ENCODE peak calls at places on chromosomes 4 and X, in nine cellular contexts. One of them, this sample, is unnamed.

GRCh38 chr4:148834804-148835598 is 392.8 kb upstream of the NR3C2 start:
- DNase-seq in IMR-90: peak; percentile 61
- DNase-seq in fibroblast of lung: peak; percentile 51
- DNase-seq in heart right ventricle: no peak
- DNase-seq in uterus: no peak
- DNase-seq in CD8-positive, alpha-beta memory T cell: no peak
- DNase-seq in Karpas-422: no peak
- DNase-seq in mesenchymal stem cell: peak; percentile 8
- DNase-seq in tibial nerve: no peak
- DNase-seq in this sample: no peak

GRCh38 chrX:77693594-77693993 is 92.4 kb downstream of the ATRX start:
- DNase-seq in CD8-positive, alpha-beta memory T cell: no peak
- DNase-seq in fibroblast of lung: no peak
- DNase-seq in heart right ventricle: no peak
- DNase-seq in Karpas-422: no peak
- DNase-seq in IMR-90: no peak
- DNase-seq in mesenchymal stem cell: no peak
- DNase-seq in tibial nerve: no peak
- DNase-seq in uterus: no peak
- DNase-seq in this sample: no peak

GRCh38 chr4:36255575-36255974 is 11.3 kb upstream of the ARAP2 start:
- DNase-seq in heart right ventricle: no peak
- DNase-seq in tibial nerve: no peak
- DNase-seq in Karpas-422: no peak
- DNase-seq in fibroblast of lung: no peak
- DNase-seq in IMR-90: no peak
- DNase-seq in CD8-positive, alpha-beta memory T cell: peak; percentile 46
- DNase-seq in uterus: no peak
- DNase-seq in mesenchymal stem cell: no peak
- DNase-seq in this sample: no peak

GRCh38 chr4:101262683-101263082 is 84.6 kb downstream of the PPP3CA start:
- DNase-seq in tibial nerve: no peak
- DNase-seq in CD8-positive, alpha-beta memory T cell: no peak
- DNase-seq in heart right ventricle: no peak
- DNase-seq in uterus: no peak
- DNase-seq in IMR-90: no peak
- DNase-seq in fibroblast of lung: no peak
- DNase-seq in mesenchymal stem cell: no peak
- DNase-seq in Karpas-422: no peak
- DNase-seq in this sample: no peak

GRCh38 chr4:7068883-7069282 is 1.0 kb upstream of the GRPEL1 start:
- DNase-seq in fibroblast of lung: no peak
- DNase-seq in mesenchymal stem cell: peak; percentile 43
- DNase-seq in IMR-90: no peak
- DNase-seq in heart right ventricle: no peak
- DNase-seq in tibial nerve: no peak
- DNase-seq in CD8-positive, alpha-beta memory T cell: no peak
- DNase-seq in uterus: no peak
- DNase-seq in Karpas-422: peak; percentile 53
- DNase-seq in this sample: no peak

GRCh38 chr4:26005764-26006163 is 91.7 kb downstream of the SMIM20 start:
- DNase-seq in mesenchymal stem cell: no peak
- DNase-seq in tibial nerve: no peak
- DNase-seq in CD8-positive, alpha-beta memory T cell: no peak
- DNase-seq in uterus: no peak
- DNase-seq in IMR-90: no peak
- DNase-seq in fibroblast of lung: no peak
- DNase-seq in Karpas-422: no peak
- DNase-seq in heart right ventricle: no peak
- DNase-seq in this sample: no peak

GRCh38 chr4:145898926-145899531 is 39.6 kb downstream of the ZNF827 start:
- DNase-seq in fibroblast of lung: no peak
- DNase-seq in CD8-positive, alpha-beta memory T cell: no peak
- DNase-seq in Karpas-422: no peak
- DNase-seq in heart right ventricle: no peak
- DNase-seq in tibial nerve: no peak
- DNase-seq in mesenchymal stem cell: no peak
- DNase-seq in IMR-90: no peak
- DNase-seq in uterus: no peak
- DNase-seq in this sample: no peak

GRCh38 chrX:115324194-115324593 is 34.7 kb downstream of the LUZP4 start:
- DNase-seq in CD8-positive, alpha-beta memory T cell: no peak
- DNase-seq in fibroblast of lung: peak; percentile 65
- DNase-seq in uterus: peak; percentile 36
- DNase-seq in mesenchymal stem cell: no peak
- DNase-seq in IMR-90: peak; percentile 26
- DNase-seq in Karpas-422: no peak
- DNase-seq in tibial nerve: peak; percentile 23
- DNase-seq in heart right ventricle: peak; percentile 40
- DNase-seq in this sample: peak; percentile 64

GRCh38 chr4:169976951-169977350 is 49.2 kb downstream of the MFAP3L start:
- DNase-seq in tibial nerve: no peak
- DNase-seq in heart right ventricle: no peak
- DNase-seq in mesenchymal stem cell: no peak
- DNase-seq in uterus: no peak
- DNase-seq in CD8-positive, alpha-beta memory T cell: no peak
- DNase-seq in fibroblast of lung: no peak
- DNase-seq in Karpas-422: no peak
- DNase-seq in IMR-90: no peak
- DNase-seq in this sample: no peak

GRCh38 chrX:23952984-23953907 is 45.4 kb downstream of the CXorf58 start:
- DNase-seq in CD8-positive, alpha-beta memory T cell: peak; percentile 6
- DNase-seq in heart right ventricle: no peak
- DNase-seq in mesenchymal stem cell: no peak
- DNase-seq in Karpas-422: peak; percentile 66
- DNase-seq in IMR-90: no peak
- DNase-seq in tibial nerve: peak; percentile 4
- DNase-seq in uterus: no peak
- DNase-seq in fibroblast of lung: no peak
- DNase-seq in this sample: peak; percentile 10

GRCh38 chrX:41522071-41522470 is 74.9 kb downstream of the NYX start:
- DNase-seq in tibial nerve: no peak
- DNase-seq in Karpas-422: no peak
- DNase-seq in heart right ventricle: peak; percentile 19
- DNase-seq in fibroblast of lung: no peak
- DNase-seq in mesenchymal stem cell: no peak
- DNase-seq in CD8-positive, alpha-beta memory T cell: no peak
- DNase-seq in IMR-90: no peak
- DNase-seq in uterus: no peak
- DNase-seq in this sample: no peak

GRCh38 chrX:153449306-153450113 is 3.7 kb upstream of the TREX2 start:
- DNase-seq in IMR-90: no peak
- DNase-seq in fibroblast of lung: no peak
- DNase-seq in Karpas-422: no peak
- DNase-seq in mesenchymal stem cell: no peak
- DNase-seq in CD8-positive, alpha-beta memory T cell: no peak
- DNase-seq in heart right ventricle: no peak
- DNase-seq in tibial nerve: no peak
- DNase-seq in uterus: no peak
- DNase-seq in this sample: no peak

GRCh38 chrX:116204947-116205346 is 34.4 kb downstream of the AGTR2 start:
- DNase-seq in tibial nerve: peak; percentile 5
- DNase-seq in CD8-positive, alpha-beta memory T cell: no peak
- DNase-seq in IMR-90: no peak
- DNase-seq in heart right ventricle: no peak
- DNase-seq in fibroblast of lung: peak; percentile 22
- DNase-seq in Karpas-422: peak; percentile 73
- DNase-seq in mesenchymal stem cell: peak; percentile 9
- DNase-seq in uterus: no peak
- DNase-seq in this sample: no peak

GRCh38 chr4:174539571-174539970 is 17.3 kb upstream of the HPGD start:
- DNase-seq in IMR-90: no peak
- DNase-seq in heart right ventricle: no peak
- DNase-seq in CD8-positive, alpha-beta memory T cell: no peak
- DNase-seq in Karpas-422: no peak
- DNase-seq in mesenchymal stem cell: no peak
- DNase-seq in tibial nerve: no peak
- DNase-seq in uterus: no peak
- DNase-seq in fibroblast of lung: no peak
- DNase-seq in this sample: no peak

GRCh38 chrX:26192204-26192603 is at the start of gene MAGEB6:
- DNase-seq in IMR-90: no peak
- DNase-seq in CD8-positive, alpha-beta memory T cell: no peak
- DNase-seq in mesenchymal stem cell: no peak
- DNase-seq in heart right ventricle: no peak
- DNase-seq in fibroblast of lung: no peak
- DNase-seq in uterus: no peak
- DNase-seq in tibial nerve: no peak
- DNase-seq in Karpas-422: no peak
- DNase-seq in this sample: no peak

GRCh38 chr4:139814285-139815015 is 148.8 kb downstream of the MGST2 start:
- DNase-seq in mesenchymal stem cell: peak; percentile 23
- DNase-seq in tibial nerve: no peak
- DNase-seq in CD8-positive, alpha-beta memory T cell: no peak
- DNase-seq in IMR-90: peak; percentile 41
- DNase-seq in heart right ventricle: no peak
- DNase-seq in fibroblast of lung: peak; percentile 55
- DNase-seq in uterus: peak; percentile 72
- DNase-seq in Karpas-422: no peak
- DNase-seq in this sample: no peak

GRCh38 chr4:4302001-4302400 is 11.9 kb downstream of the ZBTB49 start:
- DNase-seq in mesenchymal stem cell: no peak
- DNase-seq in Karpas-422: no peak
- DNase-seq in tibial nerve: no peak
- DNase-seq in uterus: no peak
- DNase-seq in fibroblast of lung: no peak
- DNase-seq in heart right ventricle: no peak
- DNase-seq in CD8-positive, alpha-beta memory T cell: no peak
- DNase-seq in IMR-90: no peak
- DNase-seq in this sample: no peak

GRCh38 chr4:54062392-54062791 is 2.0 kb downstream of the CHIC2 start:
- DNase-seq in tibial nerve: no peak
- DNase-seq in fibroblast of lung: no peak
- DNase-seq in Karpas-422: no peak
- DNase-seq in CD8-positive, alpha-beta memory T cell: no peak
- DNase-seq in uterus: no peak
- DNase-seq in heart right ventricle: no peak
- DNase-seq in mesenchymal stem cell: no peak
- DNase-seq in IMR-90: no peak
- DNase-seq in this sample: no peak
- H3K4me3 ChIP-seq in tibial nerve: peak overlapping the region; percentile 95
- H3K4me3 ChIP-seq in fibroblast of lung: peak overlapping the region; percentile 95
- H3K4me3 ChIP-seq in Karpas-422: peak overlapping the region; percentile 92
- H3K4me3 ChIP-seq in CD8-positive, alpha-beta memory T cell: peak overlapping the region; percentile 96
- H3K4me3 ChIP-seq in uterus: peak overlapping the region; percentile 100
- H3K4me3 ChIP-seq in heart right ventricle: peak overlapping the region; percentile 97
- H3K4me3 ChIP-seq in mesenchymal stem cell: peak overlapping the region; percentile 98
- H3K4me3 ChIP-seq in IMR-90: peak overlapping the region; percentile 81
- H3K4me3 ChIP-seq in this sample: peak overlapping the region; percentile 94

GRCh38 chrX:10117301-10117700 is 39.5 kb upstream of the CLCN4 start:
- DNase-seq in IMR-90: no peak
- DNase-seq in tibial nerve: no peak
- DNase-seq in CD8-positive, alpha-beta memory T cell: no peak
- DNase-seq in mesenchymal stem cell: no peak
- DNase-seq in uterus: no peak
- DNase-seq in Karpas-422: no peak
- DNase-seq in heart right ventricle: no peak
- DNase-seq in fibroblast of lung: no peak
- DNase-seq in this sample: no peak

GRCh38 chrX:10120828-10121227 is 35.9 kb upstream of the CLCN4 start:
- DNase-seq in fibroblast of lung: no peak
- DNase-seq in mesenchymal stem cell: no peak
- DNase-seq in IMR-90: no peak
- DNase-seq in Karpas-422: no peak
- DNase-seq in uterus: no peak
- DNase-seq in heart right ventricle: no peak
- DNase-seq in tibial nerve: no peak
- DNase-seq in CD8-positive, alpha-beta memory T cell: no peak
- DNase-seq in this sample: no peak

GRCh38 chrX:10117864-10118377 is 38.9 kb upstream of the CLCN4 start:
- DNase-seq in tibial nerve: no peak
- DNase-seq in Karpas-422: no peak
- DNase-seq in CD8-positive, alpha-beta memory T cell: no peak
- DNase-seq in mesenchymal stem cell: no peak
- DNase-seq in IMR-90: no peak
- DNase-seq in heart right ventricle: no peak
- DNase-seq in fibroblast of lung: no peak
- DNase-seq in uterus: no peak
- DNase-seq in this sample: no peak

GRCh38 chrX:10118530-10118929 is 38.2 kb upstream of the CLCN4 start:
- DNase-seq in CD8-positive, alpha-beta memory T cell: no peak
- DNase-seq in tibial nerve: no peak
- DNase-seq in uterus: no peak
- DNase-seq in fibroblast of lung: no peak
- DNase-seq in IMR-90: no peak
- DNase-seq in heart right ventricle: no peak
- DNase-seq in mesenchymal stem cell: no peak
- DNase-seq in Karpas-422: no peak
- DNase-seq in this sample: no peak

DNA sequence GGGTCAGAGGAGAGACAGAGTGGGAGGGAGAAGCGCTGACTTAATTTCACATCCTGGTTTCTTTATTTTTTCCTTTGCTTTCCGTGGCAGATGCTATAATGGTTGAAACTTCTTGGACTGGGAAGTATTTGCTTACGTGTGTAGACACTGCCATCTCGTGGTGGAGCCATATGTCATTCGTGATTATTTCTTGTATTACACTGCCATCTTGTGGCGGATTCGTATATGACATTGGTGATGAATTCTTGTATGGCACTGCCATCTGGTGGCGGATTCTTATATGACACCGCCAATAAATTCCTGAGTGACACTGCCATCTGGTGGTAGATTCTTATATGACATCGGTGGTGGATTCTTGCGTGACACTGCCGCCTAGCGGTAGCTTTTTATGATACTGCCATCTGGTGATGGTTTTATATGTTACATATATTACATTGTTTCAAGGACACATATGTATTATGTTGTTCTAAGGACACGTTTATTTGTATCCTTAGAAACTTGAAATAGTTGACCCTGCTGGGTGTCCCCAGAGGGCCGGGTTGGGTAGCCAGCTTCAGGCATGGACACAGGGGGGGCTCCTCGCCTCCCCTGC is 37.3 kb upstream of the CLCN4 start:
- DNase-seq in fibroblast of lung: peak; percentile 91
- DNase-seq in heart right ventricle: no peak
- DNase-seq in uterus: peak; percentile 84
- DNase-seq in Karpas-422: peak; percentile 91
- DNase-seq in IMR-90: peak; percentile 91
- DNase-seq in tibial nerve: peak; percentile 92
- DNase-seq in CD8-positive, alpha-beta memory T cell: peak; percentile 49
- DNase-seq in mesenchymal stem cell: peak; percentile 68
- DNase-seq in this sample: peak; percentile 6
- H3K9me3 ChIP-seq in fibroblast of lung: no peaks in the 10 kb centered on the region
- H3K9me3 ChIP-seq in heart right ventricle: no peaks in the 10 kb centered on the region
- H3K9me3 ChIP-seq in uterus: peaks cover 3% of the 10 kb centered on the region
- H3K9me3 ChIP-seq in Karpas-422: peaks cover 17% of the 10 kb centered on the region
- H3K9me3 ChIP-seq in IMR-90: no peaks in the 10 kb centered on the region
- H3K9me3 ChIP-seq in tibial nerve: no peaks in the 10 kb centered on the region
- H3K9me3 ChIP-seq in CD8-positive, alpha-beta memory T cell: no peaks in the 10 kb centered on the region
- H3K9me3 ChIP-seq in mesenchymal stem cell: no peaks in the 10 kb centered on the region
- H3K9me3 ChIP-seq in this sample: peaks cover 24% of the 10 kb centered on the region

GRCh38 chr4:122252584-122252983 is 100.5 kb downstream of the BLTP1 start:
- DNase-seq in fibroblast of lung: no peak
- DNase-seq in CD8-positive, alpha-beta memory T cell: no peak
- DNase-seq in uterus: no peak
- DNase-seq in Karpas-422: no peak
- DNase-seq in heart right ventricle: no peak
- DNase-seq in mesenchymal stem cell: no peak
- DNase-seq in IMR-90: no peak
- DNase-seq in tibial nerve: no peak
- DNase-seq in this sample: no peak
- H3K36me3 ChIP-seq in fibroblast of lung: peaks cover 2% of the 10 kb centered on the region
- H3K36me3 ChIP-seq in CD8-positive, alpha-beta memory T cell: peaks cover 60% of the 10 kb centered on the region
- H3K36me3 ChIP-seq in uterus: no peaks in the 10 kb centered on the region
- H3K36me3 ChIP-seq in Karpas-422: peaks cover 73% of the 10 kb centered on the region
- H3K36me3 ChIP-seq in heart right ventricle: peaks cover 50% of the 10 kb centered on the region
- H3K36me3 ChIP-seq in mesenchymal stem cell: peaks cover 15% of the 10 kb centered on the region
- H3K36me3 ChIP-seq in IMR-90: peaks cover 30% of the 10 kb centered on the region
- H3K36me3 ChIP-seq in tibial nerve: peaks cover 90% of the 10 kb centered on the region
- H3K36me3 ChIP-seq in this sample: peaks cover 19% of the 10 kb centered on the region

GRCh38 chr4:94454405-94454804 is 2.7 kb downstream of the PDLIM5 start:
- DNase-seq in Karpas-422: no peak
- DNase-seq in CD8-positive, alpha-beta memory T cell: no peak
- DNase-seq in tibial nerve: no peak
- DNase-seq in heart right ventricle: no peak
- DNase-seq in mesenchymal stem cell: peak; percentile 45
- DNase-seq in IMR-90: peak; percentile 15
- DNase-seq in uterus: no peak
- DNase-seq in fibroblast of lung: no peak
- DNase-seq in this sample: no peak
- H3K4me3 ChIP-seq in Karpas-422: no peak overlapping the region
- H3K4me3 ChIP-seq in CD8-positive, alpha-beta memory T cell: no peak overlapping the region
- H3K4me3 ChIP-seq in tibial nerve: no peak overlapping the region
- H3K4me3 ChIP-seq in heart right ventricle: peak overlapping the region; percentile 91
- H3K4me3 ChIP-seq in mesenchymal stem cell: peak overlapping the region; percentile 78
- H3K4me3 ChIP-seq in IMR-90: no peak overlapping the region
- H3K4me3 ChIP-seq in uterus: peak overlapping the region; percentile 99
- H3K4me3 ChIP-seq in fibroblast of lung: peak overlapping the region; percentile 18
- H3K4me3 ChIP-seq in this sample: peak overlapping the region; percentile 87

This sample was measured in MG63.